ENCODE peak calls at places on chromosomes 2 and 18, in nine cellular contexts. J is T-cell; E is NCI-H446 treated with DMSO at 0.1 percent for 48 hours; Y is hypothalamus; I is HT-29; Z is AG09319; H is CD8-positive, alpha-beta T cell; T is right lobe of liver; B is RPMI8226. C is an unnamed sample.

GRCh38 chr2:32926708-32927084 is 20.1 kb upstream of the LTBP1 start:
- DNase-seq in B (peak; percentile 11), T (no peak), J (no peak), Z (no peak), H (no peak), I (no peak), Y (no peak), E (no peak), C (no peak)

GRCh38 chr2:85866165-85866659 is 22.6 kb downstream of the ST3GAL5 start:
- DNase-seq in E (no peak), B (no peak), T (no peak), Z (no peak), J (no peak), Y (no peak), I (no peak), H (no peak), C (no peak)

GRCh38 chr2:229339613-229340012 is 68.5 kb upstream of the PID1 start:
- DNase-seq in J (no peak), H (no peak), T (no peak), I (no peak), E (no peak), Y (no peak), Z (no peak), B (no peak), C (no peak)

GRCh38 chr2:142872900-142873724 is 4.4 kb upstream of the KYNU start:
- DNase-seq in H (no peak), Y (no peak), J (no peak), E (no peak), B (no peak), Z (peak; percentile 30), I (no peak), T (no peak), C (no peak)

GRCh38 chr18:66533693-66534092 is 70.2 kb downstream of the CDH19 start:
- DNase-seq in B (no peak), H (no peak), Y (no peak), Z (no peak), E (no peak), I (no peak), J (no peak), T (no peak), C (no peak)

GRCh38 chr2:108458082-108458481 is 9.1 kb downstream of the GCC2 start:
- DNase-seq in Z (no peak), H (no peak), E (no peak), B (no peak), J (no peak), T (no peak), Y (no peak), I (no peak), C (no peak)

GRCh38 chr2:165902929-165903328 is 50.6 kb downstream of the TTC21B start:
- DNase-seq in H (no peak), I (peak; percentile 13), E (no peak), J (no peak), Y (no peak), Z (no peak), T (no peak), B (peak; percentile 28), C (no peak)

GRCh38 chr2:99101697-99102096 is 39.8 kb upstream of the C2orf15 start:
- DNase-seq in Z (no peak), Y (no peak), H (no peak), J (no peak), T (no peak), E (no peak), I (peak; percentile 17), B (no peak), C (no peak)

GRCh38 chr2:223925106-223925505 is 20.0 kb downstream of the WDFY1 start:
- DNase-seq in Z (no peak), I (no peak), H (no peak), Y (no peak), T (no peak), E (no peak), B (no peak), J (no peak), C (no peak)

GRCh38 chr18:59921384-59921891 is 21.6 kb downstream of the PMAIP1 start:
- DNase-seq in B (no peak), E (no peak), Z (no peak), T (no peak), J (peak; percentile 12), I (no peak), H (peak; percentile 13), Y (no peak), C (no peak)

GRCh38 chr18:32771871-32772499 is 838 bp downstream of the KLHL14 start:
- DNase-seq in Z (no peak), H (no peak), E (no peak), B (peak; percentile 11), I (no peak), Y (no peak), J (no peak), T (no peak), C (no peak)

GRCh38 chr2:58762176-58762781 is 521.2 kb upstream of the FANCL start:
- DNase-seq in Y (peak; percentile 8), T (peak; percentile 25), I (peak; percentile 82), H (no peak), B (peak; percentile 43), Z (peak; percentile 28), E (peak; percentile 65), J (no peak), C (peak; percentile 67)

GRCh38 chr2:238169708-238170251 is 11.0 kb downstream of the ERFE start:
- DNase-seq in Z (peak; percentile 81), J (no peak), I (no peak), E (no peak), T (no peak), H (no peak), Y (no peak), B (no peak), C (no peak)

GRCh38 chr2:235026649-235027557 is 75.1 kb downstream of the SH3BP4 start:
- DNase-seq in Z (peak; percentile 11), H (no peak), J (no peak), I (peak; percentile 97), B (no peak), Y (no peak), E (peak; percentile 91), T (peak; percentile 92), C (no peak)

GRCh38 chr2:220736778-220737177 is 835.3 kb downstream of the EPHA4 start:
- DNase-seq in I (no peak), H (no peak), Z (no peak), Y (no peak), B (no peak), T (no peak), J (no peak), E (no peak), C (no peak)

GRCh38 chr2:20148841-20149702 is 75.9 kb downstream of the SDC1 start:
- DNase-seq in H (no peak), T (no peak), J (no peak), Y (no peak), E (no peak), Z (peak; percentile 70), B (no peak), I (peak; percentile 36), C (no peak)

GRCh38 chr2:232322560-232323327 is 55.8 kb upstream of the ALPP start:
- DNase-seq in H (no peak), Y (no peak), I (no peak), E (no peak), Z (no peak), B (no peak), T (no peak), J (no peak), C (no peak)

GRCh38 chr2:201680743-201681142 is 17.7 kb downstream of the MPP4 start:
- DNase-seq in E (no peak), Z (no peak), I (peak; percentile 54), H (no peak), Y (no peak), T (no peak), J (no peak), B (peak; percentile 30), C (no peak)

GRCh38 chr2:127591221-127591923 is 54.6 kb upstream of the GPR17 start:
- DNase-seq in T (peak; percentile 62), E (no peak), B (peak; percentile 72), H (peak; percentile 53), Z (no peak), I (peak; percentile 71), Y (peak; percentile 15), J (peak; percentile 55), C (peak; percentile 53)

GRCh38 chr2:152084076-152084475 is 14.8 kb downstream of the CACNB4 start:
- DNase-seq in H (no peak), I (no peak), T (no peak), Z (no peak), J (no peak), Y (no peak), E (no peak), B (no peak), C (no peak)

GRCh38 chr2:237132799-237133198 is 47.1 kb downstream of the COPS8 start:
- DNase-seq in B (peak; percentile 23), H (no peak), E (no peak), I (peak; percentile 59), Y (no peak), Z (no peak), T (no peak), J (no peak), C (no peak)

GRCh38 chr18:6743988-6744387 is 14.5 kb downstream of the ARHGAP28 start:
- DNase-seq in T (no peak), B (no peak), E (no peak), H (no peak), I (no peak), Z (no peak), Y (no peak), J (no peak), C (no peak)

GRCh38 chr2:174012347-174013309 is 47.5 kb upstream of the SP3 start:
- DNase-seq in B (peak; percentile 32), J (peak; percentile 7), E (no peak), Z (no peak), I (no peak), H (peak; percentile 21), Y (peak; percentile 64), T (peak; percentile 50), C (no peak)

GRCh38 chr2:147482590-147483292 is 362.1 kb upstream of the ACVR2A start:
- DNase-seq in J (no peak), I (no peak), T (no peak), H (no peak), Y (no peak), Z (no peak), E (no peak), B (no peak), C (no peak)

GRCh38 chr2:145007673-145008263 is 487.8 kb upstream of the ZEB2 start:
- DNase-seq in H (no peak), T (no peak), B (no peak), Y (no peak), E (peak; percentile 65), J (no peak), Z (no peak), I (no peak), C (no peak)

GRCh38 chr2:162092656-162093556 is 18.9 kb upstream of the DPP4 start:
- DNase-seq in J (no peak), E (no peak), T (no peak), Y (no peak), B (no peak), I (peak; percentile 16), Z (peak; percentile 84), H (no peak), C (no peak)

GRCh38 chr18:77393519-77393918 is 143.9 kb downstream of the GALR1 start:
- DNase-seq in T (no peak), Y (no peak), B (no peak), E (no peak), H (no peak), I (no peak), Z (no peak), J (no peak), C (no peak)

GRCh38 chr2:201774546-201774945 is 6.2 kb downstream of the ALS2 start:
- DNase-seq in H (no peak), B (no peak), E (no peak), Z (no peak), I (no peak), Y (no peak), T (no peak), J (no peak), C (no peak)

GRCh38 chr2:234968633-234969328 is 17.0 kb downstream of the SH3BP4 start:
- DNase-seq in Y (no peak), H (no peak), Z (no peak), B (no peak), T (no peak), I (no peak), E (no peak), J (no peak), C (no peak)

GRCh38 chr2:36439084-36439483 is 83.5 kb downstream of the CRIM1 start:
- DNase-seq in I (no peak), E (no peak), T (no peak), H (no peak), Z (no peak), Y (no peak), J (no peak), B (no peak), C (no peak)

GRCh38 chr2:43184339-43184895 is 42.0 kb downstream of the ZFP36L2 start:
- DNase-seq in H (no peak), Y (no peak), J (no peak), B (no peak), E (no peak), Z (no peak), T (no peak), I (peak; percentile 56), C (no peak)

C was measured in type B pancreatic cell.